ENCODE peak calls at places on chromosome 14, in eight cellular contexts. One of them, this sample, is unnamed.

GRCh38 chr14:37819155-37820015 is 224.0 kb downstream of the TTC6 start:
- DNase-seq in spleen: no peak
- DNase-seq in adipocyte: peak; percentile 52
- DNase-seq in body of pancreas: no peak
- DNase-seq in transverse colon: no peak
- DNase-seq in upper lobe of right lung: no peak
- DNase-seq in ascending aorta: no peak
- DNase-seq in heart left ventricle: no peak
- DNase-seq in this sample: no peak

GRCh38 chr14:105069887-105070759 is 4.9 kb upstream of the GPR132 start:
- DNase-seq in upper lobe of right lung: peak; percentile 74
- DNase-seq in heart left ventricle: no peak
- DNase-seq in transverse colon: no peak
- DNase-seq in spleen: peak; percentile 86
- DNase-seq in ascending aorta: no peak
- DNase-seq in body of pancreas: no peak
- DNase-seq in adipocyte: no peak
- DNase-seq in this sample: no peak

GRCh38 chr14:55514819-55515470 is 65.1 kb upstream of the KTN1 start:
- DNase-seq in heart left ventricle: no peak
- DNase-seq in adipocyte: peak; percentile 43
- DNase-seq in upper lobe of right lung: no peak
- DNase-seq in body of pancreas: no peak
- DNase-seq in transverse colon: no peak
- DNase-seq in ascending aorta: no peak
- DNase-seq in spleen: no peak
- DNase-seq in this sample: no peak

GRCh38 chr14:40188006-40188405 is 755.8 kb upstream of the FBXO33 start:
- DNase-seq in spleen: no peak
- DNase-seq in ascending aorta: no peak
- DNase-seq in body of pancreas: no peak
- DNase-seq in upper lobe of right lung: no peak
- DNase-seq in adipocyte: no peak
- DNase-seq in heart left ventricle: no peak
- DNase-seq in transverse colon: no peak
- DNase-seq in this sample: no peak

GRCh38 chr14:32453857-32454810 is 125.0 kb downstream of the AKAP6 start:
- DNase-seq in ascending aorta: no peak
- DNase-seq in adipocyte: peak; percentile 19
- DNase-seq in upper lobe of right lung: no peak
- DNase-seq in transverse colon: no peak
- DNase-seq in spleen: no peak
- DNase-seq in heart left ventricle: peak; percentile 14
- DNase-seq in body of pancreas: no peak
- DNase-seq in this sample: no peak

GRCh38 chr14:24297190-24297964 is 2.2 kb downstream of the DHRS1 start:
- DNase-seq in body of pancreas: no peak
- DNase-seq in transverse colon: no peak
- DNase-seq in spleen: no peak
- DNase-seq in adipocyte: peak; percentile 31
- DNase-seq in ascending aorta: no peak
- DNase-seq in upper lobe of right lung: no peak
- DNase-seq in heart left ventricle: no peak
- DNase-seq in this sample: no peak

GRCh38 chr14:103879570-103880333 is 32.4 kb upstream of the PPP1R13B start:
- DNase-seq in ascending aorta: no peak
- DNase-seq in spleen: no peak
- DNase-seq in body of pancreas: peak; percentile 97
- DNase-seq in transverse colon: peak; percentile 84
- DNase-seq in heart left ventricle: no peak
- DNase-seq in adipocyte: no peak
- DNase-seq in upper lobe of right lung: peak; percentile 92
- DNase-seq in this sample: no peak

GRCh38 chr14:81447018-81447770 is 47.1 kb upstream of the STON2 start:
- DNase-seq in body of pancreas: no peak
- DNase-seq in ascending aorta: no peak
- DNase-seq in heart left ventricle: no peak
- DNase-seq in adipocyte: no peak
- DNase-seq in upper lobe of right lung: no peak
- DNase-seq in transverse colon: no peak
- DNase-seq in spleen: no peak
- DNase-seq in this sample: no peak

GRCh38 chr14:68688872-68689371 is 103.9 kb downstream of the ZFP36L1 start:
- DNase-seq in upper lobe of right lung: peak; percentile 41
- DNase-seq in adipocyte: peak; percentile 77
- DNase-seq in body of pancreas: no peak
- DNase-seq in spleen: no peak
- DNase-seq in heart left ventricle: no peak
- DNase-seq in transverse colon: no peak
- DNase-seq in ascending aorta: no peak
- DNase-seq in this sample: no peak

GRCh38 chr14:58637391-58638230 is at the start of gene DACT1:
- DNase-seq in adipocyte: peak; percentile 95
- DNase-seq in upper lobe of right lung: peak; percentile 79
- DNase-seq in heart left ventricle: peak; percentile 72
- DNase-seq in body of pancreas: peak; percentile 38
- DNase-seq in transverse colon: peak; percentile 50
- DNase-seq in ascending aorta: no peak
- DNase-seq in spleen: peak; percentile 91
- DNase-seq in this sample: no peak

GRCh38 chr14:98194821-98195220 is 1077.2 kb downstream of the BCL11B start:
- DNase-seq in spleen: no peak
- DNase-seq in ascending aorta: no peak
- DNase-seq in adipocyte: no peak
- DNase-seq in upper lobe of right lung: no peak
- DNase-seq in body of pancreas: no peak
- DNase-seq in heart left ventricle: no peak
- DNase-seq in transverse colon: no peak
- DNase-seq in this sample: no peak
- H3K9me3 ChIP-seq in spleen: no peaks in the 10 kb centered on the region
- H3K9me3 ChIP-seq in ascending aorta: no peaks in the 10 kb centered on the region
- H3K9me3 ChIP-seq in adipocyte: no peaks in the 10 kb centered on the region
- H3K9me3 ChIP-seq in upper lobe of right lung: no peaks in the 10 kb centered on the region
- H3K9me3 ChIP-seq in body of pancreas: no peaks in the 10 kb centered on the region
- H3K9me3 ChIP-seq in heart left ventricle: no peaks in the 10 kb centered on the region
- H3K9me3 ChIP-seq in transverse colon: no peaks in the 10 kb centered on the region
- H3K9me3 ChIP-seq in this sample: no peaks in the 10 kb centered on the region

GRCh38 chr14:106845286-106846087 is 1319.1 kb downstream of the TMEM121 start:
- DNase-seq in spleen: peak; percentile 87
- DNase-seq in body of pancreas: peak; percentile 82
- DNase-seq in transverse colon: peak; percentile 92
- DNase-seq in heart left ventricle: no peak
- DNase-seq in upper lobe of right lung: peak; percentile 76
- DNase-seq in adipocyte: no peak
- DNase-seq in ascending aorta: no peak
- DNase-seq in this sample: no peak
- H3K9me3 ChIP-seq in spleen: no peaks in the 10 kb centered on the region
- H3K9me3 ChIP-seq in body of pancreas: no peaks in the 10 kb centered on the region
- H3K9me3 ChIP-seq in transverse colon: no peaks in the 10 kb centered on the region
- H3K9me3 ChIP-seq in heart left ventricle: no peaks in the 10 kb centered on the region
- H3K9me3 ChIP-seq in upper lobe of right lung: no peaks in the 10 kb centered on the region
- H3K9me3 ChIP-seq in adipocyte: no peaks in the 10 kb centered on the region
- H3K9me3 ChIP-seq in ascending aorta: no peaks in the 10 kb centered on the region
- H3K9me3 ChIP-seq in this sample: no peaks in the 10 kb centered on the region

DNA sequence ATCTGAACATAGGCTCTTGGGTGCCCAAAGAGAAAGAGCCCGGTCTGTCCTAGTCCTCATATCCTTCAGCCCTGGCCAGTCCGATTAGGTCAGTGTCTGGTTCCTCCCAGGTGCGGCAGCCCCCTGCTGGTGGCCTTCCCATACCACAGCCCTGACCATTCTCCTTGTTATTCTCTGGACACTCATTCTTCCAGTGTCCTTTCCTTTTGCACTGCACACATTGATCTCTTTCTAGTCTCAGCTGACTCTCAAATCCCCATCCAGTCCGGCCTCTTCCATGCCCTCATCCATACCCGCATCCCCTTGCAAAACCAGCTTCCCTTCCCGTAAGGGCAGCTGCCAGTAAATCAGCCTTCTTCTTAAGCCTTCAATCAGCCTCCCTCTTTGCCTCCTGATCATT is 1316.3 kb downstream of the TMEM121 start:
- DNase-seq in adipocyte: no peak
- DNase-seq in body of pancreas: peak; percentile 44
- DNase-seq in spleen: no peak
- DNase-seq in heart left ventricle: no peak
- DNase-seq in upper lobe of right lung: no peak
- DNase-seq in transverse colon: peak; percentile 49
- DNase-seq in ascending aorta: no peak
- DNase-seq in this sample: no peak
- H3K9me3 ChIP-seq in adipocyte: no peaks in the 10 kb centered on the region
- H3K9me3 ChIP-seq in body of pancreas: no peaks in the 10 kb centered on the region
- H3K9me3 ChIP-seq in spleen: no peaks in the 10 kb centered on the region
- H3K9me3 ChIP-seq in heart left ventricle: no peaks in the 10 kb centered on the region
- H3K9me3 ChIP-seq in upper lobe of right lung: no peaks in the 10 kb centered on the region
- H3K9me3 ChIP-seq in transverse colon: no peaks in the 10 kb centered on the region
- H3K9me3 ChIP-seq in ascending aorta: no peaks in the 10 kb centered on the region
- H3K9me3 ChIP-seq in this sample: no peaks in the 10 kb centered on the region

GRCh38 chr14:41299924-41300323 is 306.8 kb upstream of the LRFN5 start:
- DNase-seq in spleen: no peak
- DNase-seq in transverse colon: no peak
- DNase-seq in heart left ventricle: no peak
- DNase-seq in body of pancreas: no peak
- DNase-seq in adipocyte: no peak
- DNase-seq in upper lobe of right lung: no peak
- DNase-seq in ascending aorta: no peak
- DNase-seq in this sample: no peak

GRCh38 chr14:41297961-41298690 is 308.6 kb upstream of the LRFN5 start:
- DNase-seq in upper lobe of right lung: no peak
- DNase-seq in spleen: no peak
- DNase-seq in body of pancreas: no peak
- DNase-seq in transverse colon: no peak
- DNase-seq in heart left ventricle: no peak
- DNase-seq in adipocyte: no peak
- DNase-seq in ascending aorta: no peak
- DNase-seq in this sample: no peak

GRCh38 chr14:41303506-41303905 is 303.2 kb upstream of the LRFN5 start:
- DNase-seq in heart left ventricle: no peak
- DNase-seq in transverse colon: no peak
- DNase-seq in body of pancreas: no peak
- DNase-seq in upper lobe of right lung: no peak
- DNase-seq in spleen: no peak
- DNase-seq in adipocyte: no peak
- DNase-seq in ascending aorta: no peak
- DNase-seq in this sample: no peak

GRCh38 chr14:41302776-41303175 is 303.9 kb upstream of the LRFN5 start:
- DNase-seq in body of pancreas: no peak
- DNase-seq in upper lobe of right lung: no peak
- DNase-seq in spleen: no peak
- DNase-seq in heart left ventricle: no peak
- DNase-seq in ascending aorta: no peak
- DNase-seq in adipocyte: no peak
- DNase-seq in transverse colon: no peak
- DNase-seq in this sample: no peak
- H3K9me3 ChIP-seq in body of pancreas: no peaks in the 10 kb centered on the region
- H3K9me3 ChIP-seq in upper lobe of right lung: no peaks in the 10 kb centered on the region
- H3K9me3 ChIP-seq in spleen: no peaks in the 10 kb centered on the region
- H3K9me3 ChIP-seq in heart left ventricle: no peaks in the 10 kb centered on the region
- H3K9me3 ChIP-seq in ascending aorta: no peaks in the 10 kb centered on the region
- H3K9me3 ChIP-seq in adipocyte: no peaks in the 10 kb centered on the region
- H3K9me3 ChIP-seq in transverse colon: no peaks in the 10 kb centered on the region
- H3K9me3 ChIP-seq in this sample: no peaks in the 10 kb centered on the region

DNA sequence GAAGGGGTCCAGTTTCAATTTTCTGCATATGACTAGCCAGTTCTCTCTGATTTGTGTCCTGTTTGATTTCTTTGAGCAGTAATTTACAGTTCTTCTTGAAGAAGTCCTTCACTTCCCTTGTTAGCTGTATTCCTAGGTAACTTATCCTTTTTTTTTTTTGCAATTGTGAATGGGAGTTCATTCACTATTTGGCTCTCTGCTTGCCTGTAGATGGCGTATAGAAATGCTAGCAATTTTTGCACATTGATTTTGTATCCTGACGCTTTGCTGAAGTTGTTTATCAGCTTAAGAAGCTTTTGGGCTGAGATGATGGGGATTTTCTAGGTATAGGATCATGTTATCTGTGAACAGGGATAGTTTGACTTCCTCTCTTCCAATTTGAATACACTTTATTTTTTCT is 77.6 kb upstream of the NID2 start:
- DNase-seq in adipocyte: peak; percentile 31
- DNase-seq in ascending aorta: no peak
- DNase-seq in body of pancreas: no peak
- DNase-seq in spleen: no peak
- DNase-seq in upper lobe of right lung: no peak
- DNase-seq in transverse colon: no peak
- DNase-seq in heart left ventricle: no peak
- DNase-seq in this sample: no peak
- H3K9me3 ChIP-seq in adipocyte: no peaks in the 10 kb centered on the region
- H3K9me3 ChIP-seq in ascending aorta: no peaks in the 10 kb centered on the region
- H3K9me3 ChIP-seq in body of pancreas: no peaks in the 10 kb centered on the region
- H3K9me3 ChIP-seq in spleen: no peaks in the 10 kb centered on the region
- H3K9me3 ChIP-seq in upper lobe of right lung: no peaks in the 10 kb centered on the region
- H3K9me3 ChIP-seq in transverse colon: no peaks in the 10 kb centered on the region
- H3K9me3 ChIP-seq in heart left ventricle: no peaks in the 10 kb centered on the region
- H3K9me3 ChIP-seq in this sample: no peaks in the 10 kb centered on the region

GRCh38 chr14:106877527-106877926 is 1351.1 kb downstream of the TMEM121 start:
- DNase-seq in adipocyte: no peak
- DNase-seq in spleen: no peak
- DNase-seq in transverse colon: no peak
- DNase-seq in body of pancreas: no peak
- DNase-seq in heart left ventricle: no peak
- DNase-seq in ascending aorta: no peak
- DNase-seq in upper lobe of right lung: no peak
- DNase-seq in this sample: no peak

GRCh38 chr14:106875503-106875902 is 1349.1 kb downstream of the TMEM121 start:
- DNase-seq in transverse colon: peak; percentile 51
- DNase-seq in heart left ventricle: no peak
- DNase-seq in ascending aorta: no peak
- DNase-seq in body of pancreas: no peak
- DNase-seq in spleen: peak; percentile 81
- DNase-seq in adipocyte: no peak
- DNase-seq in upper lobe of right lung: no peak
- DNase-seq in this sample: no peak

GRCh38 chr14:106872619-106873446 is 1346.5 kb downstream of the TMEM121 start:
- DNase-seq in upper lobe of right lung: peak; percentile 92
- DNase-seq in ascending aorta: no peak
- DNase-seq in body of pancreas: peak; percentile 77
- DNase-seq in heart left ventricle: peak; percentile 20
- DNase-seq in spleen: peak; percentile 94
- DNase-seq in transverse colon: peak; percentile 94
- DNase-seq in adipocyte: peak; percentile 17
- DNase-seq in this sample: peak; percentile 61

GRCh38 chr14:106876711-106877110 is 1350.3 kb downstream of the TMEM121 start:
- DNase-seq in spleen: no peak
- DNase-seq in body of pancreas: no peak
- DNase-seq in upper lobe of right lung: no peak
- DNase-seq in ascending aorta: no peak
- DNase-seq in transverse colon: no peak
- DNase-seq in heart left ventricle: no peak
- DNase-seq in adipocyte: no peak
- DNase-seq in this sample: no peak

GRCh38 chr14:106874365-106874764 is 1348.0 kb downstream of the TMEM121 start:
- DNase-seq in body of pancreas: no peak
- DNase-seq in heart left ventricle: no peak
- DNase-seq in spleen: no peak
- DNase-seq in ascending aorta: no peak
- DNase-seq in upper lobe of right lung: no peak
- DNase-seq in adipocyte: no peak
- DNase-seq in transverse colon: no peak
- DNase-seq in this sample: no peak
- H3K9me3 ChIP-seq in body of pancreas: no peaks in the 10 kb centered on the region
- H3K9me3 ChIP-seq in heart left ventricle: no peaks in the 10 kb centered on the region
- H3K9me3 ChIP-seq in spleen: no peaks in the 10 kb centered on the region
- H3K9me3 ChIP-seq in ascending aorta: no peaks in the 10 kb centered on the region
- H3K9me3 ChIP-seq in upper lobe of right lung: no peaks in the 10 kb centered on the region
- H3K9me3 ChIP-seq in adipocyte: no peaks in the 10 kb centered on the region
- H3K9me3 ChIP-seq in transverse colon: no peaks in the 10 kb centered on the region
- H3K9me3 ChIP-seq in this sample: no peaks in the 10 kb centered on the region

GRCh38 chr14:70339970-70340369 is 19.5 kb downstream of the COX16 start:
- DNase-seq in ascending aorta: no peak
- DNase-seq in transverse colon: no peak
- DNase-seq in adipocyte: no peak
- DNase-seq in spleen: no peak
- DNase-seq in upper lobe of right lung: no peak
- DNase-seq in body of pancreas: no peak
- DNase-seq in heart left ventricle: no peak
- DNase-seq in this sample: no peak
- H3K9me3 ChIP-seq in ascending aorta: peaks cover 10% of the 10 kb centered on the region
- H3K9me3 ChIP-seq in transverse colon: no peaks in the 10 kb centered on the region
- H3K9me3 ChIP-seq in adipocyte: no peaks in the 10 kb centered on the region
- H3K9me3 ChIP-seq in spleen: no peaks in the 10 kb centered on the region
- H3K9me3 ChIP-seq in upper lobe of right lung: peaks cover 3% of the 10 kb centered on the region
- H3K9me3 ChIP-seq in body of pancreas: no peaks in the 10 kb centered on the region
- H3K9me3 ChIP-seq in heart left ventricle: no peaks in the 10 kb centered on the region
- H3K9me3 ChIP-seq in this sample: peaks cover 4% of the 10 kb centered on the region